ENCODE peak calls at places on chromosomes 7 and 10, in ten cellular contexts. One of them, this sample, is unnamed.

GRCh38 chr10:81018898-81019890 is 481.5 kb downstream of the SH2D4B start:
- DNase-seq in NAMALWA: peak
- DNase-seq in effector memory CD4-positive, alpha-beta T cell: no peak
- DNase-seq in stimulated activated CD4-positive, alpha-beta T cell treated with anti-CD3 and anti-CD28 coated beads, Interleukin-4, amount 100 ng/mL, for 4 hours: no peak
- DNase-seq in HEK293T: peak
- DNase-seq in tibial artery: no peak
- DNase-seq in LHCN-M2: peak
- DNase-seq in M059J: peak
- DNase-seq in DMS53: peak
- DNase-seq in Calu3: peak
- DNase-seq in this sample: no peak

GRCh38 chr7:56447864-56448693 is 331.9 kb upstream of the NUPR2 start:
- DNase-seq in NAMALWA: peak
- DNase-seq in effector memory CD4-positive, alpha-beta T cell: no peak
- DNase-seq in stimulated activated CD4-positive, alpha-beta T cell treated with anti-CD3 and anti-CD28 coated beads, Interleukin-4, amount 100 ng/mL, for 4 hours: no peak
- DNase-seq in HEK293T: no peak
- DNase-seq in tibial artery: peak
- DNase-seq in LHCN-M2: no peak
- DNase-seq in M059J: no peak
- DNase-seq in DMS53: peak
- DNase-seq in Calu3: no peak
- DNase-seq in this sample: no peak

GRCh38 chr7:95026018-95026417 is 118.6 kb downstream of the PPP1R9A start:
- DNase-seq in NAMALWA: no peak
- DNase-seq in effector memory CD4-positive, alpha-beta T cell: no peak
- DNase-seq in stimulated activated CD4-positive, alpha-beta T cell treated with anti-CD3 and anti-CD28 coated beads, Interleukin-4, amount 100 ng/mL, for 4 hours: no peak
- DNase-seq in HEK293T: no peak
- DNase-seq in tibial artery: no peak
- DNase-seq in LHCN-M2: no peak
- DNase-seq in M059J: no peak
- DNase-seq in DMS53: no peak
- DNase-seq in Calu3: no peak
- DNase-seq in this sample: no peak

GRCh38 chr7:6160191-6160623 is 112.2 kb downstream of the CYTH3 start:
- DNase-seq in NAMALWA: no peak
- DNase-seq in effector memory CD4-positive, alpha-beta T cell: no peak
- DNase-seq in stimulated activated CD4-positive, alpha-beta T cell treated with anti-CD3 and anti-CD28 coated beads, Interleukin-4, amount 100 ng/mL, for 4 hours: no peak
- DNase-seq in HEK293T: peak
- DNase-seq in tibial artery: peak
- DNase-seq in LHCN-M2: peak
- DNase-seq in M059J: peak
- DNase-seq in DMS53: peak
- DNase-seq in Calu3: peak
- DNase-seq in this sample: no peak

GRCh38 chr7:47266131-47266706 is 315.7 kb downstream of the TNS3 start:
- DNase-seq in NAMALWA: peak
- DNase-seq in effector memory CD4-positive, alpha-beta T cell: no peak
- DNase-seq in stimulated activated CD4-positive, alpha-beta T cell treated with anti-CD3 and anti-CD28 coated beads, Interleukin-4, amount 100 ng/mL, for 4 hours: peak
- DNase-seq in HEK293T: peak
- DNase-seq in tibial artery: peak
- DNase-seq in LHCN-M2: peak
- DNase-seq in M059J: peak
- DNase-seq in DMS53: peak
- DNase-seq in Calu3: peak
- DNase-seq in this sample: no peak

GRCh38 chr7:3277604-3278572 is 23.2 kb upstream of the SDK1 start:
- DNase-seq in NAMALWA: no peak
- DNase-seq in effector memory CD4-positive, alpha-beta T cell: no peak
- DNase-seq in stimulated activated CD4-positive, alpha-beta T cell treated with anti-CD3 and anti-CD28 coated beads, Interleukin-4, amount 100 ng/mL, for 4 hours: no peak
- DNase-seq in HEK293T: no peak
- DNase-seq in tibial artery: no peak
- DNase-seq in LHCN-M2: peak
- DNase-seq in M059J: no peak
- DNase-seq in DMS53: peak
- DNase-seq in Calu3: no peak
- DNase-seq in this sample: no peak

GRCh38 chr10:100998991-100999741 is 442 bp upstream of the LZTS2 start:
- DNase-seq in NAMALWA: peak
- DNase-seq in effector memory CD4-positive, alpha-beta T cell: peak
- DNase-seq in stimulated activated CD4-positive, alpha-beta T cell treated with anti-CD3 and anti-CD28 coated beads, Interleukin-4, amount 100 ng/mL, for 4 hours: peak
- DNase-seq in HEK293T: peak
- DNase-seq in tibial artery: peak
- DNase-seq in LHCN-M2: peak
- DNase-seq in M059J: peak
- DNase-seq in DMS53: peak
- DNase-seq in Calu3: peak
- DNase-seq in this sample: peak

GRCh38 chr7:154633641-154634040 is 369.3 kb downstream of the PAXIP1 start:
- DNase-seq in NAMALWA: no peak
- DNase-seq in effector memory CD4-positive, alpha-beta T cell: no peak
- DNase-seq in stimulated activated CD4-positive, alpha-beta T cell treated with anti-CD3 and anti-CD28 coated beads, Interleukin-4, amount 100 ng/mL, for 4 hours: no peak
- DNase-seq in HEK293T: no peak
- DNase-seq in tibial artery: no peak
- DNase-seq in LHCN-M2: no peak
- DNase-seq in M059J: no peak
- DNase-seq in DMS53: no peak
- DNase-seq in Calu3: no peak
- DNase-seq in this sample: no peak

GRCh38 chr7:31478744-31479143 is 35.1 kb upstream of the ITPRID1 start:
- DNase-seq in NAMALWA: no peak
- DNase-seq in effector memory CD4-positive, alpha-beta T cell: no peak
- DNase-seq in stimulated activated CD4-positive, alpha-beta T cell treated with anti-CD3 and anti-CD28 coated beads, Interleukin-4, amount 100 ng/mL, for 4 hours: no peak
- DNase-seq in HEK293T: no peak
- DNase-seq in tibial artery: no peak
- DNase-seq in LHCN-M2: no peak
- DNase-seq in M059J: no peak
- DNase-seq in DMS53: no peak
- DNase-seq in Calu3: no peak
- DNase-seq in this sample: no peak

This sample was measured in effector CD4-positive, alpha-beta T cell.